ENCODE peak calls at places on chromosomes 12 and 14, in seven cellular contexts. A, C, B, D, M, V and S are unnamed samples.

GRCh38 chr12:40010899-40011774 is 94.7 kb downstream of the SLC2A13 start:
- DNase-seq in A (no peak), C (peak), B (peak), D (peak), M (peak), V (peak), S (no peak)

GRCh38 chr12:122928891-122929538 is 33.1 kb upstream of the VPS37B start:
- DNase-seq in A (no peak), C (no peak), B (no peak), D (no peak), M (no peak), V (no peak), S (no peak)

GRCh38 chr12:39764944-39765560 is 145.4 kb upstream of the ABCD2 start:
- DNase-seq in A (no peak), C (no peak), B (no peak), D (no peak), M (peak), V (peak), S (no peak)

GRCh38 chr12:76206677-76207072 is 122.2 kb upstream of the NAP1L1 start:
- DNase-seq in A (no peak), C (no peak), B (no peak), D (no peak), M (no peak), V (no peak), S (no peak)

GRCh38 chr12:57474430-57474829 is 5.2 kb downstream of the ARHGAP9 start:
- DNase-seq in A (no peak), C (no peak), B (no peak), D (no peak), M (no peak), V (no peak), S (no peak)

GRCh38 chr14:64440494-64440893 is 24.8 kb upstream of the AKAP5 start:
- DNase-seq in A (no peak), C (no peak), B (no peak), D (no peak), M (peak), V (no peak), S (no peak)

GRCh38 chr12:110689002-110689600 is at the start of gene HVCN1:
- DNase-seq in A (peak), C (peak), B (no peak), D (peak), M (peak), V (no peak), S (no peak)

GRCh38 chr12:17540921-17541320 is 549.1 kb downstream of the RERGL start:
- DNase-seq in A (no peak), C (no peak), B (no peak), D (no peak), M (no peak), V (no peak), S (no peak)

GRCh38 chr12:1523558-1524050 is 70.8 kb downstream of the FBXL14 start:
- DNase-seq in A (no peak), C (no peak), B (no peak), D (no peak), M (no peak), V (no peak), S (no peak)

GRCh38 chr14:80768646-80769045 is 172.9 kb downstream of the CEP128 start:
- DNase-seq in A (no peak), C (no peak), B (no peak), D (no peak), M (no peak), V (no peak), S (no peak)

GRCh38 chr12:51779876-51780275 is 68.6 kb downstream of the FIGNL2 start:
- DNase-seq in A (no peak), C (no peak), B (no peak), D (no peak), M (no peak), V (no peak), S (no peak)

GRCh38 chr12:122168492-122168891 is 5.5 kb downstream of the IL31 start:
- DNase-seq in A (no peak), C (no peak), B (no peak), D (no peak), M (no peak), V (no peak), S (no peak)

GRCh38 chr12:94305293-94305957 is 154.2 kb downstream of the CEP83 start:
- DNase-seq in A (no peak), C (no peak), B (no peak), D (no peak), M (peak), V (no peak), S (no peak)

GRCh38 chr12:18383203-18383602 is 121.9 kb downstream of the PIK3C2G start:
- DNase-seq in A (no peak), C (no peak), B (no peak), D (no peak), M (peak), V (no peak), S (no peak)

GRCh38 chr14:34027130-34027989 is 76.5 kb upstream of the EGLN3 start:
- DNase-seq in A (no peak), C (no peak), B (no peak), D (no peak), M (no peak), V (no peak), S (no peak)

GRCh38 chr12:3409662-3410061 is 81.3 kb upstream of the PRMT8 start:
- DNase-seq in A (no peak), C (no peak), B (no peak), D (no peak), M (no peak), V (no peak), S (no peak)

GRCh38 chr14:36667679-36668078 is 6.0 kb downstream of the PAX9 start:
- DNase-seq in A (no peak), C (no peak), B (no peak), D (no peak), M (no peak), V (no peak), S (no peak)

GRCh38 chr14:47917344-47917954 is 242.0 kb upstream of the MDGA2 start:
- DNase-seq in A (no peak), C (no peak), B (no peak), D (no peak), M (no peak), V (peak), S (no peak)

GRCh38 chr12:990308-990648 is 745 bp upstream of the ERC1 start:
- DNase-seq in A (peak), C (no peak), B (no peak), D (peak), M (peak), V (no peak), S (no peak)

GRCh38 chr12:69161835-69162234 is 77.5 kb upstream of the CPSF6 start:
- DNase-seq in A (no peak), C (no peak), B (no peak), D (no peak), M (peak), V (no peak), S (no peak)

GRCh38 chr14:104937694-104938365 is 13.2 kb downstream of the PLD4 start:
- DNase-seq in A (no peak), C (no peak), B (no peak), D (no peak), M (no peak), V (no peak), S (no peak)

GRCh38 chr12:5480953-5481300 is 49.0 kb downstream of the NTF3 start:
- DNase-seq in A (no peak), C (no peak), B (no peak), D (no peak), M (no peak), V (no peak), S (no peak)

GRCh38 chr12:88185988-88186387 is 43.9 kb downstream of the TMTC3 start:
- DNase-seq in A (no peak), C (no peak), B (no peak), D (no peak), M (peak), V (no peak), S (no peak)

GRCh38 chr12:104727866-104728449 is 230.1 kb downstream of the SLC41A2 start:
- DNase-seq in A (no peak), C (no peak), B (no peak), D (no peak), M (no peak), V (no peak), S (no peak)